ENCODE peak calls at places on chromosomes 2 and 18, in ten cellular contexts. One of them, this sample, is unnamed.
A peak's percentile ranks its signal among the peaks of the same experiment; 100 is the strongest.

GRCh38 chr2:182372661-182373060 is 54.2 kb downstream of the PDE1A start:
- DNase-seq in NCI-H1694: no peak
- DNase-seq in Daoy: peak; percentile 71
- DNase-seq in iris pigment epithelial cell: peak; percentile 79
- DNase-seq in B cell: no peak
- DNase-seq in fibroblast of pulmonary artery: peak; percentile 91
- DNase-seq in T-helper 1 cell: no peak
- DNase-seq in NCI-H82: no peak
- DNase-seq in GM06990: no peak
- DNase-seq in ELF-1: peak; percentile 26
- DNase-seq in this sample: no peak

GRCh38 chr18:8616026-8616401 is 6.8 kb downstream of the RAB12 start:
- DNase-seq in iris pigment epithelial cell: no peak
- DNase-seq in NCI-H1694: no peak
- DNase-seq in ELF-1: no peak
- DNase-seq in B cell: no peak
- DNase-seq in GM06990: no peak
- DNase-seq in T-helper 1 cell: no peak
- DNase-seq in NCI-H82: no peak
- DNase-seq in fibroblast of pulmonary artery: no peak
- DNase-seq in Daoy: no peak
- DNase-seq in this sample: no peak

GRCh38 chr2:102313950-102314349 is 2.6 kb downstream of the IL1RL1 start:
- DNase-seq in ELF-1: no peak
- DNase-seq in NCI-H82: no peak
- DNase-seq in GM06990: no peak
- DNase-seq in NCI-H1694: no peak
- DNase-seq in fibroblast of pulmonary artery: no peak
- DNase-seq in Daoy: peak; percentile 37
- DNase-seq in iris pigment epithelial cell: no peak
- DNase-seq in T-helper 1 cell: no peak
- DNase-seq in B cell: no peak
- DNase-seq in this sample: no peak

GRCh38 chr2:10935366-10935918 is 23.7 kb downstream of the KCNF1 start:
- DNase-seq in NCI-H82: no peak
- DNase-seq in B cell: no peak
- DNase-seq in ELF-1: no peak
- DNase-seq in GM06990: no peak
- DNase-seq in fibroblast of pulmonary artery: no peak
- DNase-seq in NCI-H1694: no peak
- DNase-seq in Daoy: no peak
- DNase-seq in T-helper 1 cell: no peak
- DNase-seq in iris pigment epithelial cell: no peak
- DNase-seq in this sample: no peak

GRCh38 chr2:8680931-8681760 is 710 bp upstream of the ID2 start:
- DNase-seq in fibroblast of pulmonary artery: peak; percentile 92
- DNase-seq in NCI-H1694: peak; percentile 87
- DNase-seq in NCI-H82: peak; percentile 86
- DNase-seq in B cell: peak; percentile 50
- DNase-seq in iris pigment epithelial cell: peak; percentile 89
- DNase-seq in ELF-1: peak; percentile 95
- DNase-seq in GM06990: peak; percentile 70
- DNase-seq in T-helper 1 cell: peak; percentile 80
- DNase-seq in Daoy: peak; percentile 73
- DNase-seq in this sample: peak; percentile 66

GRCh38 chr18:63917831-63918230 is 10.1 kb downstream of the SERPINB10 start:
- DNase-seq in fibroblast of pulmonary artery: no peak
- DNase-seq in B cell: no peak
- DNase-seq in GM06990: no peak
- DNase-seq in T-helper 1 cell: no peak
- DNase-seq in NCI-H82: no peak
- DNase-seq in iris pigment epithelial cell: no peak
- DNase-seq in ELF-1: no peak
- DNase-seq in NCI-H1694: no peak
- DNase-seq in Daoy: no peak
- DNase-seq in this sample: no peak

GRCh38 chr2:191486584-191487320 is 191.2 kb upstream of the NABP1 start:
- DNase-seq in NCI-H1694: no peak
- DNase-seq in T-helper 1 cell: no peak
- DNase-seq in B cell: no peak
- DNase-seq in ELF-1: peak; percentile 13
- DNase-seq in NCI-H82: no peak
- DNase-seq in Daoy: peak; percentile 96
- DNase-seq in iris pigment epithelial cell: peak; percentile 98
- DNase-seq in GM06990: no peak
- DNase-seq in fibroblast of pulmonary artery: peak; percentile 89
- DNase-seq in this sample: no peak

GRCh38 chr18:36340232-36340631 is 42.7 kb downstream of the FHOD3 start:
- DNase-seq in T-helper 1 cell: no peak
- DNase-seq in ELF-1: no peak
- DNase-seq in iris pigment epithelial cell: no peak
- DNase-seq in NCI-H82: no peak
- DNase-seq in fibroblast of pulmonary artery: no peak
- DNase-seq in Daoy: no peak
- DNase-seq in B cell: no peak
- DNase-seq in GM06990: no peak
- DNase-seq in NCI-H1694: no peak
- DNase-seq in this sample: no peak